ENCODE peak calls at places on chromosomes 4 and X, in five cellular contexts. G is HepG2, N is K562, Z is GM12878, T is H1. Y is an unnamed sample.

GRCh38 chr4:153074501-153075255 is 129.6 kb upstream of the TRIM2 start:
- DNase-seq in Z (no peak), T (no peak), G (no peak), N (no peak), Y (no peak)

GRCh38 chr4:186570193-186570996 is 15.0 kb upstream of the MTNR1A start:
- DNase-seq in G (no peak), Z (no peak), T (no peak), N (no peak), Y (no peak)

GRCh38 chr4:113476800-113477199 is 284.7 kb downstream of the CAMK2D start:
- DNase-seq in G (no peak), T (no peak), Z (no peak), N (no peak), Y (no peak)

GRCh38 chrX:112840382-112841113 is at the start of gene AMOT:
- DNase-seq in N (peak), G (peak), T (peak), Z (no peak), Y (peak)

GRCh38 chr4:98447648-98448047 is 186.5 kb downstream of the RAP1GDS1 start:
- DNase-seq in G (no peak), Z (no peak), T (peak), N (no peak), Y (peak)

GRCh38 chrX:143058096-143058495 is 32.4 kb downstream of the SPANXN4 start:
- DNase-seq in Z (no peak), G (no peak), T (no peak), N (no peak), Y (no peak)

GRCh38 chr4:66653937-66654336 is 891.4 kb downstream of the CENPC start:
- DNase-seq in G (no peak), N (no peak), T (no peak), Z (no peak), Y (no peak)

GRCh38 chr4:39406763-39407583 is at the start of gene KLB:
- DNase-seq in T (no peak), Z (no peak), G (peak), N (no peak), Y (no peak)

GRCh38 chr4:123398151-123398802 is 1.7 kb downstream of the SPRY1 start:
- DNase-seq in N (peak), G (no peak), Z (no peak), T (peak), Y (peak)

GRCh38 chr4:169202143-169202699 is 68.5 kb downstream of the SH3RF1 start:
- DNase-seq in G (peak), N (no peak), T (no peak), Z (no peak), Y (no peak)

GRCh38 chr4:80268081-80268823 is 1.8 kb downstream of the FGF5 start:
- DNase-seq in N (no peak), Z (no peak), T (peak), G (no peak), Y (peak)

GRCh38 chrX:93673869-93674271 is at the start of gene FAM133A:
- DNase-seq in T (no peak), N (no peak), Z (no peak), G (no peak), Y (no peak)

GRCh38 chr4:898869-899555 is 33.1 kb downstream of the GAK start:
- DNase-seq in N (no peak), Z (no peak), G (no peak), T (no peak), Y (no peak)
- TF ChIP-seq USF2 in N (no peak), Z (no peak), G (no peak), T (no peak), Y (no peak)

GRCh38 chrX:76148753-76149152 is 24.1 kb upstream of the PBDC1 start:
- DNase-seq in G (peak), T (peak), N (no peak), Z (peak), Y (peak)
- TF ChIP-seq ATF3 in G (no peak), T (no peak), N (no peak), Z (no peak), Y (no peak)

GRCh38 chr4:185242749-185243533 is 33.5 kb downstream of the SNX25 start:
- DNase-seq in Z (no peak), T (no peak), G (no peak), N (no peak), Y (no peak)
- TF ChIP-seq USF2 in Z (no peak), T (no peak), G (no peak), N (no peak), Y (no peak)

GRCh38 chr4:105637409-105638258 is 70.9 kb downstream of the INTS12 start:
- DNase-seq in Z (peak), T (no peak), G (peak), N (no peak), Y (no peak)
- TF ChIP-seq ATF3 in Z (no peak), T (no peak), G (no peak), N (no peak), Y (no peak)

GRCh38 chr4:5839751-5840674 is 52.9 kb downstream of the CRMP1 start:
- DNase-seq in N (no peak), Z (no peak), T (no peak), G (no peak), Y (no peak)
- TF ChIP-seq USF2 in N (no peak), Z (no peak), T (no peak), G (no peak), Y (no peak)

Y was measured in WTC11.